ENCODE peak calls at places on chromosome 13, in eight cellular contexts. One of them, this sample, is unnamed.
A peak's percentile ranks its signal among the peaks of the same experiment; 100 is the strongest.

GRCh38 chr13:59750860-59751259 is 412.9 kb downstream of the DIAPH3 start:
- DNase-seq in stomach: no peak
- DNase-seq in pancreas: no peak
- DNase-seq in aorta: no peak
- DNase-seq in heart left ventricle: no peak
- DNase-seq in astrocyte: peak; percentile 81
- DNase-seq in mucosa of descending colon: no peak
- DNase-seq in GM23248: peak; percentile 68
- DNase-seq in this sample: no peak

GRCh38 chr13:62626771-62627170 is 1211.1 kb upstream of the PCDH20 start:
- DNase-seq in mucosa of descending colon: no peak
- DNase-seq in astrocyte: no peak
- DNase-seq in pancreas: no peak
- DNase-seq in stomach: no peak
- DNase-seq in aorta: no peak
- DNase-seq in heart left ventricle: no peak
- DNase-seq in GM23248: no peak
- DNase-seq in this sample: no peak

GRCh38 chr13:35157143-35157755 is 215.2 kb downstream of the NBEA start:
- DNase-seq in aorta: no peak
- DNase-seq in heart left ventricle: peak; percentile 24
- DNase-seq in mucosa of descending colon: no peak
- DNase-seq in stomach: no peak
- DNase-seq in pancreas: no peak
- DNase-seq in astrocyte: peak; percentile 22
- DNase-seq in GM23248: peak; percentile 64
- DNase-seq in this sample: peak; percentile 62

GRCh38 chr13:70732611-70733010 is 624.4 kb upstream of the KLHL1 start:
- DNase-seq in pancreas: no peak
- DNase-seq in GM23248: no peak
- DNase-seq in aorta: no peak
- DNase-seq in astrocyte: no peak
- DNase-seq in stomach: no peak
- DNase-seq in heart left ventricle: no peak
- DNase-seq in mucosa of descending colon: no peak
- DNase-seq in this sample: no peak

GRCh38 chr13:42041017-42041683 is 7.3 kb upstream of the DGKH start:
- DNase-seq in astrocyte: peak; percentile 48
- DNase-seq in aorta: peak; percentile 60
- DNase-seq in mucosa of descending colon: peak; percentile 83
- DNase-seq in heart left ventricle: peak; percentile 71
- DNase-seq in GM23248: peak; percentile 75
- DNase-seq in pancreas: peak; percentile 74
- DNase-seq in stomach: peak; percentile 60
- DNase-seq in this sample: peak; percentile 73

GRCh38 chr13:32225494-32225931 is 89.7 kb downstream of the ZAR1L start:
- DNase-seq in mucosa of descending colon: no peak
- DNase-seq in pancreas: no peak
- DNase-seq in astrocyte: peak; percentile 90
- DNase-seq in aorta: no peak
- DNase-seq in heart left ventricle: no peak
- DNase-seq in stomach: no peak
- DNase-seq in GM23248: peak; percentile 27
- DNase-seq in this sample: no peak

GRCh38 chr13:112814905-112815585 is 125.2 kb downstream of the ATP11A start:
- DNase-seq in GM23248: peak; percentile 85
- DNase-seq in stomach: peak; percentile 27
- DNase-seq in aorta: no peak
- DNase-seq in astrocyte: peak; percentile 29
- DNase-seq in pancreas: no peak
- DNase-seq in heart left ventricle: peak; percentile 3
- DNase-seq in mucosa of descending colon: no peak
- DNase-seq in this sample: no peak

GRCh38 chr13:111043575-111043982 is 71.5 kb upstream of the ARHGEF7 start:
- DNase-seq in heart left ventricle: peak; percentile 68
- DNase-seq in pancreas: no peak
- DNase-seq in stomach: no peak
- DNase-seq in GM23248: peak; percentile 71
- DNase-seq in astrocyte: peak; percentile 12
- DNase-seq in aorta: no peak
- DNase-seq in mucosa of descending colon: no peak
- DNase-seq in this sample: no peak

GRCh38 chr13:46831588-46832194 is 34.7 kb upstream of the ESD start:
- DNase-seq in heart left ventricle: no peak
- DNase-seq in mucosa of descending colon: no peak
- DNase-seq in stomach: no peak
- DNase-seq in pancreas: no peak
- DNase-seq in astrocyte: peak; percentile 18
- DNase-seq in aorta: no peak
- DNase-seq in GM23248: peak; percentile 57
- DNase-seq in this sample: peak; percentile 27

GRCh38 chr13:18952225-18953016 is 229.2 kb downstream of the TUBA3C start:
- DNase-seq in aorta: peak; percentile 27
- DNase-seq in stomach: no peak
- DNase-seq in heart left ventricle: no peak
- DNase-seq in pancreas: no peak
- DNase-seq in mucosa of descending colon: no peak
- DNase-seq in astrocyte: no peak
- DNase-seq in GM23248: no peak
- DNase-seq in this sample: no peak

GRCh38 chr13:18956473-18957078 is 225.0 kb downstream of the TUBA3C start:
- DNase-seq in GM23248: no peak
- DNase-seq in mucosa of descending colon: no peak
- DNase-seq in heart left ventricle: no peak
- DNase-seq in pancreas: no peak
- DNase-seq in astrocyte: no peak
- DNase-seq in stomach: no peak
- DNase-seq in aorta: no peak
- DNase-seq in this sample: no peak

GRCh38 chr13:18954254-18954653 is 227.4 kb downstream of the TUBA3C start:
- DNase-seq in astrocyte: no peak
- DNase-seq in pancreas: peak; percentile 44
- DNase-seq in GM23248: no peak
- DNase-seq in heart left ventricle: no peak
- DNase-seq in aorta: peak; percentile 25
- DNase-seq in stomach: no peak
- DNase-seq in mucosa of descending colon: no peak
- DNase-seq in this sample: no peak

GRCh38 chr13:18951412-18951811 is 230.2 kb downstream of the TUBA3C start:
- DNase-seq in heart left ventricle: no peak
- DNase-seq in GM23248: no peak
- DNase-seq in aorta: peak; percentile 25
- DNase-seq in mucosa of descending colon: no peak
- DNase-seq in astrocyte: no peak
- DNase-seq in pancreas: peak; percentile 40
- DNase-seq in stomach: no peak
- DNase-seq in this sample: no peak

DNA sequence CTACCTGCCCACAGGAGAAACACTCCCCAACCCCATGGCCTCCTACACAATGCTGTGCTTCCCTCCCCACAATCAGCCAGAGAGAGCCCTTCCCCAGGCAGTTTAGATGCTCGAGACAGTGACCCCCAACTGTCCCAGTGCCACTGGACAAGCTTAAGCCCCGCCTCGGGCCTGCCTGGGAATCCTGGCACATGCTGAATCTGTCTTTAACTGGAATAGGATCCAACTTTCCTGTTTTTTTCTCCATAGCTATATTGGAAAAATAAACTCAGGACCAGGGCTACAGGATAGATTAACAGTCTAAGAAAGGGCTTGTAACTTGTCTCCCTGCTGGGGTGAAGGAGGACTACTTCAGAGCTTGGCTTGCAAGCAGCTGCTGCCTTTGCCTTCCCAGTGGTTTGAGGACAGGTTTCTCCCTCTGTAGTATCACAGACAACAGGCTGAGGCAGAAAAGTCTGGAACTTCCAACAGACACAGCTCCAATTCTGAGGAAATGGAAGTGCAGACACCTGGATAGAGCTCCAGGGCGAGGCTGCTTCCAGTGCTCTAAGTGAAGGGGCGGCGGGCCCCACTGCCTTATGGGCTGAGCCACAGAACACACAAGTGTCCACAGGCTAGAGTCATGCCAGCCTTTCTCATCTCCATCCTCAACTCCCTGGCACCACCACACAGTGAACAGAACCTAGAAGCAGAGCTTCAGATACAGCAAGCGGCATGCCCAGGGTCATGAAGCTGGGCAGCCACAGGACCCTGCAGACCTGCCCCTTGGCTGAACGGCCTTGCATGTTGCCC is 228.3 kb downstream of the TUBA3C start:
- DNase-seq in stomach: no peak
- DNase-seq in mucosa of descending colon: no peak
- DNase-seq in aorta: no peak
- DNase-seq in pancreas: peak; percentile 53
- DNase-seq in heart left ventricle: no peak
- DNase-seq in astrocyte: no peak
- DNase-seq in GM23248: no peak
- DNase-seq in this sample: no peak
- H3K9me3 ChIP-seq in stomach: peaks cover 16% of the 10 kb centered on the region
- H3K9me3 ChIP-seq in mucosa of descending colon: peaks cover 64% of the 10 kb centered on the region
- H3K9me3 ChIP-seq in aorta: no peaks in the 10 kb centered on the region
- H3K9me3 ChIP-seq in pancreas: no peaks in the 10 kb centered on the region
- H3K9me3 ChIP-seq in heart left ventricle: peaks cover 3% of the 10 kb centered on the region
- H3K9me3 ChIP-seq in astrocyte: peaks cover 32% of the 10 kb centered on the region
- H3K9me3 ChIP-seq in GM23248: no peaks in the 10 kb centered on the region
- H3K9me3 ChIP-seq in this sample: peaks cover 4% of the 10 kb centered on the region

GRCh38 chr13:51360489-51360888 is 21.0 kb downstream of the SERPINE3 start:
- DNase-seq in GM23248: no peak
- DNase-seq in pancreas: no peak
- DNase-seq in mucosa of descending colon: no peak
- DNase-seq in stomach: no peak
- DNase-seq in aorta: no peak
- DNase-seq in heart left ventricle: no peak
- DNase-seq in astrocyte: no peak
- DNase-seq in this sample: no peak
- H3K9me3 ChIP-seq in GM23248: no peaks in the 10 kb centered on the region
- H3K9me3 ChIP-seq in pancreas: no peaks in the 10 kb centered on the region
- H3K9me3 ChIP-seq in mucosa of descending colon: no peaks in the 10 kb centered on the region
- H3K9me3 ChIP-seq in stomach: no peaks in the 10 kb centered on the region
- H3K9me3 ChIP-seq in aorta: no peaks in the 10 kb centered on the region
- H3K9me3 ChIP-seq in heart left ventricle: no peaks in the 10 kb centered on the region
- H3K9me3 ChIP-seq in astrocyte: no peaks in the 10 kb centered on the region
- H3K9me3 ChIP-seq in this sample: no peaks in the 10 kb centered on the region

GRCh38 chr13:67395577-67395976 is 165.4 kb upstream of the PCDH9 start:
- DNase-seq in GM23248: no peak
- DNase-seq in mucosa of descending colon: no peak
- DNase-seq in pancreas: no peak
- DNase-seq in stomach: no peak
- DNase-seq in heart left ventricle: no peak
- DNase-seq in aorta: no peak
- DNase-seq in astrocyte: no peak
- DNase-seq in this sample: no peak
- H3K9me3 ChIP-seq in GM23248: no peaks in the 10 kb centered on the region
- H3K9me3 ChIP-seq in mucosa of descending colon: no peaks in the 10 kb centered on the region
- H3K9me3 ChIP-seq in pancreas: no peaks in the 10 kb centered on the region
- H3K9me3 ChIP-seq in stomach: no peaks in the 10 kb centered on the region
- H3K9me3 ChIP-seq in heart left ventricle: no peaks in the 10 kb centered on the region
- H3K9me3 ChIP-seq in aorta: no peaks in the 10 kb centered on the region
- H3K9me3 ChIP-seq in astrocyte: no peaks in the 10 kb centered on the region
- H3K9me3 ChIP-seq in this sample: no peaks in the 10 kb centered on the region

DNA sequence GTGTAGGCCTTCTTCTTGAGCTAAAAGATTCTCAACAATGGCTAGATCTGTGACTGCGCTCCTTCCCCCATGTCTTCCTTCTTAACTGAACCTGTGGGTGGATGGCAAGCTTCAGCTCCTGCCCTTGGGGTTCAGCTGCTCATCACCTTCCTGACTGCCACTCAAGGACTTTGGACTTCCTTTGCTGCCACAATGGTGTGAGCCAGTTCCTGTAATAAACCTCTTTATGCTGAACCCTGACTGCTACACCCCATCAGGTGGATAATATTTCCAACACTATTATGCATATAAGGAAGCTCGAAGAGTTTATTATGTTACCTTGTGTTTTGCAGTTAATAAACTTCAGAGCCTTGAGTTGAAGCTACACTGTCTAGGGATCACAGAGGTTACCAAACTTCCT is 208.9 kb upstream of the SLC10A2 start:
- DNase-seq in GM23248: no peak
- DNase-seq in astrocyte: no peak
- DNase-seq in aorta: no peak
- DNase-seq in pancreas: no peak
- DNase-seq in heart left ventricle: no peak
- DNase-seq in stomach: no peak
- DNase-seq in mucosa of descending colon: no peak
- DNase-seq in this sample: peak; percentile 65
- H3K9me3 ChIP-seq in GM23248: peaks cover 5% of the 10 kb centered on the region
- H3K9me3 ChIP-seq in astrocyte: no peaks in the 10 kb centered on the region
- H3K9me3 ChIP-seq in aorta: no peaks in the 10 kb centered on the region
- H3K9me3 ChIP-seq in pancreas: no peaks in the 10 kb centered on the region
- H3K9me3 ChIP-seq in heart left ventricle: no peaks in the 10 kb centered on the region
- H3K9me3 ChIP-seq in stomach: no peaks in the 10 kb centered on the region
- H3K9me3 ChIP-seq in mucosa of descending colon: no peaks in the 10 kb centered on the region
- H3K9me3 ChIP-seq in this sample: no peaks in the 10 kb centered on the region

DNA sequence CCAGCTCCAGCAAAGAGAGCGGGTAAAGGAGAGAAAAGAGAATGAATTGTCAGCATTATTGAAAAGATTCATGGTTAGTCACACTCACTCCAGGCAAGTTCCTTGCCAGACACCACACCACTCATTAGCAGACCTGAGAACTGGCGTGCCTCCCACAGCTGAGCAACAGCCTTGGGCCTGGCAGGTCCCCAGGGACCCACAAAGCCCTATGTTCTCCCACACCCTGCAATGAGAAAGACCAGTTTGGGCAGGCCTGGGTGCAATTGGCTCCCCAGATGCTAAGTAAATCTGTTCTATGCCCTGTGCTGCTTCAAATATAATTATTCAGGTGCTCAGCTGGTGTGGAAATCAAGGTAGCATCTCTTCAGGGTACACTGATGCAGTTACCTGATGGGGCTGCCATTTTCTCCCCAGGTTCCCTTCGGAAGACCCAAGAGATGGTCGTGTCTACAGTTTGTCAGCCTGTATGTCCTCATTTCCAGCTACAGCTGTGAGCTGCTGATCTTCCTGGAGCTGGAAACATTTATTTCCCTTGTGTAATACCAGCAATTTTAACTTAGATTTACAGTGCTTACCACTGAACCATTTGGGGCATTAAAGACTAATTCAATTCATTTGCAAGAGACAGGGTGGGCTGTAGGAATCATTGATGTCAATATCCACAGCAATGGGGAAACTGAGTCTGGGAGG is 405.0 kb downstream of the COG6 start:
- DNase-seq in pancreas: peak; percentile 87
- DNase-seq in GM23248: peak; percentile 96
- DNase-seq in aorta: peak; percentile 73
- DNase-seq in heart left ventricle: no peak
- DNase-seq in stomach: peak; percentile 31
- DNase-seq in astrocyte: peak; percentile 93
- DNase-seq in mucosa of descending colon: no peak
- DNase-seq in this sample: no peak
- H3K9me3 ChIP-seq in pancreas: no peaks in the 10 kb centered on the region
- H3K9me3 ChIP-seq in GM23248: no peaks in the 10 kb centered on the region
- H3K9me3 ChIP-seq in aorta: no peaks in the 10 kb centered on the region
- H3K9me3 ChIP-seq in heart left ventricle: no peaks in the 10 kb centered on the region
- H3K9me3 ChIP-seq in stomach: no peaks in the 10 kb centered on the region
- H3K9me3 ChIP-seq in astrocyte: no peaks in the 10 kb centered on the region
- H3K9me3 ChIP-seq in mucosa of descending colon: no peaks in the 10 kb centered on the region
- H3K9me3 ChIP-seq in this sample: no peaks in the 10 kb centered on the region

DNA sequence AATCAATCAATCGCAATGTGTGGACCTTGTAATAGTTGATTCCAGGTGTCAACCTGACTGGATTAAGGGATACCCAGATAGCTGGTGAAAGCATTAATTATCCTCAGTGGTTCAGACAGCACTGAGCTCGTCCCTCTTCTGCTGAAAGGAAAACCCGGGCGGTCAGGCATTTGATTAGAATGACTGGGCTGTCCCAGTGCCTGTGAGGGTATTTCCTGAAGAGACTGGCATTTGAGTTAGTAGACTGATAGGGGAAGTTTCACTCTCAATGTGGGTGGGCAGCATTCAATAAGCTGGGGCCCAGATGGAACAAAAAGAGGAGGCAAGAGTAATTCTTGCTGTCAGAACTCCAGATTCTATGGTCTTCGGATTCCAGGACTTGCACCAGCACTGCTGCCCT is 31.9 kb downstream of the KPNA3 start:
- DNase-seq in heart left ventricle: no peak
- DNase-seq in pancreas: no peak
- DNase-seq in astrocyte: no peak
- DNase-seq in mucosa of descending colon: no peak
- DNase-seq in stomach: no peak
- DNase-seq in aorta: no peak
- DNase-seq in GM23248: no peak
- DNase-seq in this sample: no peak
- H3K9me3 ChIP-seq in heart left ventricle: peaks cover 3% of the 10 kb centered on the region
- H3K9me3 ChIP-seq in pancreas: no peaks in the 10 kb centered on the region
- H3K9me3 ChIP-seq in astrocyte: peaks cover 3% of the 10 kb centered on the region
- H3K9me3 ChIP-seq in mucosa of descending colon: peaks cover 3% of the 10 kb centered on the region
- H3K9me3 ChIP-seq in stomach: no peaks in the 10 kb centered on the region
- H3K9me3 ChIP-seq in aorta: no peaks in the 10 kb centered on the region
- H3K9me3 ChIP-seq in GM23248: no peaks in the 10 kb centered on the region
- H3K9me3 ChIP-seq in this sample: no peaks in the 10 kb centered on the region